ENCODE peak calls at places on chromosomes 12 and 14, in five cellular contexts. One of them, this sample, is unnamed.
A peak's percentile ranks its signal among the peaks of the same experiment; 100 is the strongest.

GRCh38 chr12:120282229-120282628 is 9.5 kb downstream of the RNU4-2 start:
- DNase-seq in PC-3: no peak
- DNase-seq in astrocyte: no peak
- DNase-seq in left ventricle myocardium inferior: no peak
- DNase-seq in AG04450: no peak
- DNase-seq in this sample: no peak

GRCh38 chr12:13124661-13125505 is 21.4 kb upstream of the GSG1 start:
- DNase-seq in left ventricle myocardium inferior: no peak
- DNase-seq in astrocyte: peak; percentile 55
- DNase-seq in PC-3: peak; percentile 50
- DNase-seq in AG04450: peak; percentile 21
- DNase-seq in this sample: peak; percentile 31

GRCh38 chr12:104219361-104219892 is 3.8 kb downstream of the TXNRD1 start:
- DNase-seq in PC-3: peak; percentile 97
- DNase-seq in left ventricle myocardium inferior: no peak
- DNase-seq in AG04450: peak; percentile 92
- DNase-seq in astrocyte: peak; percentile 97
- DNase-seq in this sample: peak; percentile 92

GRCh38 chr14:21256539-21257394 is 12.5 kb downstream of the HNRNPC start:
- DNase-seq in astrocyte: no peak
- DNase-seq in left ventricle myocardium inferior: no peak
- DNase-seq in PC-3: no peak
- DNase-seq in AG04450: no peak
- DNase-seq in this sample: no peak

GRCh38 chr12:124809878-124810277 is 53.8 kb downstream of the SCARB1 start:
- DNase-seq in AG04450: no peak
- DNase-seq in astrocyte: peak; percentile 39
- DNase-seq in left ventricle myocardium inferior: no peak
- DNase-seq in PC-3: peak; percentile 21
- DNase-seq in this sample: no peak

GRCh38 chr12:27434673-27435565 is 11.6 kb upstream of the SMCO2 start:
- DNase-seq in AG04450: no peak
- DNase-seq in left ventricle myocardium inferior: no peak
- DNase-seq in astrocyte: no peak
- DNase-seq in PC-3: peak; percentile 33
- DNase-seq in this sample: no peak

GRCh38 chr12:59036973-59037807 is 116.9 kb upstream of the LRIG3 start:
- DNase-seq in left ventricle myocardium inferior: no peak
- DNase-seq in astrocyte: peak; percentile 91
- DNase-seq in PC-3: no peak
- DNase-seq in AG04450: no peak
- DNase-seq in this sample: peak; percentile 63

GRCh38 chr14:23052182-23052623 is 5.1 kb downstream of the CDH24 start:
- DNase-seq in left ventricle myocardium inferior: no peak
- DNase-seq in AG04450: no peak
- DNase-seq in PC-3: no peak
- DNase-seq in astrocyte: no peak
- DNase-seq in this sample: no peak

GRCh38 chr14:64702493-64703392 is 1.5 kb upstream of the PLEKHG3 start:
- DNase-seq in astrocyte: no peak
- DNase-seq in left ventricle myocardium inferior: no peak
- DNase-seq in PC-3: peak; percentile 79
- DNase-seq in AG04450: no peak
- DNase-seq in this sample: no peak

GRCh38 chr14:98069712-98070133 is 1202.3 kb downstream of the BCL11B start:
- DNase-seq in left ventricle myocardium inferior: no peak
- DNase-seq in PC-3: peak; percentile 69
- DNase-seq in AG04450: no peak
- DNase-seq in astrocyte: peak; percentile 91
- DNase-seq in this sample: peak; percentile 90

GRCh38 chr12:13595536-13596450 is 385.6 kb downstream of the GRIN2B start:
- DNase-seq in left ventricle myocardium inferior: no peak
- DNase-seq in astrocyte: no peak
- DNase-seq in AG04450: no peak
- DNase-seq in PC-3: no peak
- DNase-seq in this sample: no peak

GRCh38 chr14:73944432-73945158 is 5.3 kb downstream of the FAM161B start:
- DNase-seq in astrocyte: no peak
- DNase-seq in PC-3: no peak
- DNase-seq in left ventricle myocardium inferior: no peak
- DNase-seq in AG04450: no peak
- DNase-seq in this sample: no peak

GRCh38 chr14:100884456-100884855 is 19.1 kb downstream of the RTL1 start:
- DNase-seq in PC-3: no peak
- DNase-seq in left ventricle myocardium inferior: peak; percentile 5
- DNase-seq in AG04450: no peak
- DNase-seq in astrocyte: no peak
- DNase-seq in this sample: no peak

GRCh38 chr14:104999361-104999760 is 13.8 kb downstream of the CLBA1 start:
- DNase-seq in PC-3: no peak
- DNase-seq in left ventricle myocardium inferior: no peak
- DNase-seq in AG04450: no peak
- DNase-seq in astrocyte: no peak
- DNase-seq in this sample: no peak

GRCh38 chr12:52060498-52061177 is 9.1 kb upstream of the ATG101 start:
- DNase-seq in PC-3: no peak
- DNase-seq in AG04450: no peak
- DNase-seq in left ventricle myocardium inferior: no peak
- DNase-seq in astrocyte: peak; percentile 40
- DNase-seq in this sample: no peak

GRCh38 chr14:67943947-67944346 is 124.4 kb downstream of the RAD51B start:
- DNase-seq in PC-3: peak; percentile 93
- DNase-seq in AG04450: peak; percentile 65
- DNase-seq in left ventricle myocardium inferior: peak; percentile 18
- DNase-seq in astrocyte: peak; percentile 82
- DNase-seq in this sample: peak; percentile 67

GRCh38 chr14:74546416-74546815 is 52.9 kb downstream of the ISCA2 start:
- DNase-seq in AG04450: no peak
- DNase-seq in astrocyte: no peak
- DNase-seq in PC-3: no peak
- DNase-seq in left ventricle myocardium inferior: no peak
- DNase-seq in this sample: no peak

GRCh38 chr12:105676694-105677093 is 346.2 kb downstream of the C12orf75 start:
- DNase-seq in left ventricle myocardium inferior: peak; percentile 20
- DNase-seq in AG04450: no peak
- DNase-seq in PC-3: no peak
- DNase-seq in astrocyte: no peak
- DNase-seq in this sample: no peak

GRCh38 chr14:105069887-105070759 is 4.9 kb upstream of the GPR132 start:
- DNase-seq in AG04450: no peak
- DNase-seq in left ventricle myocardium inferior: peak; percentile 45
- DNase-seq in PC-3: no peak
- DNase-seq in astrocyte: no peak
- DNase-seq in this sample: no peak

GRCh38 chr14:58129208-58129607 is 22.8 kb downstream of the ARMH4 start:
- DNase-seq in left ventricle myocardium inferior: no peak
- DNase-seq in astrocyte: no peak
- DNase-seq in PC-3: peak; percentile 46
- DNase-seq in AG04450: no peak
- DNase-seq in this sample: no peak
- TF ChIP-seq CTCF in left ventricle myocardium inferior: no peak
- TF ChIP-seq CTCF in astrocyte: no peak
- TF ChIP-seq CTCF in PC-3: peak; percentile 81
- TF ChIP-seq CTCF in AG04450: no peak
- TF ChIP-seq CTCF in this sample: peak; percentile 32

GRCh38 chr14:61765225-61765943 is 3.2 kb downstream of the SNAPC1 start:
- DNase-seq in left ventricle myocardium inferior: no peak
- DNase-seq in astrocyte: peak; percentile 27
- DNase-seq in AG04450: no peak
- DNase-seq in PC-3: peak; percentile 88
- DNase-seq in this sample: no peak
- H3K4me3 ChIP-seq in left ventricle myocardium inferior: peak overlapping the region; percentile 77
- H3K4me3 ChIP-seq in astrocyte: no peak overlapping the region
- H3K4me3 ChIP-seq in AG04450: peak overlapping the region; percentile 25
- H3K4me3 ChIP-seq in PC-3: peak overlapping the region; percentile 96
- H3K4me3 ChIP-seq in this sample: peak overlapping the region; percentile 40

DNA sequence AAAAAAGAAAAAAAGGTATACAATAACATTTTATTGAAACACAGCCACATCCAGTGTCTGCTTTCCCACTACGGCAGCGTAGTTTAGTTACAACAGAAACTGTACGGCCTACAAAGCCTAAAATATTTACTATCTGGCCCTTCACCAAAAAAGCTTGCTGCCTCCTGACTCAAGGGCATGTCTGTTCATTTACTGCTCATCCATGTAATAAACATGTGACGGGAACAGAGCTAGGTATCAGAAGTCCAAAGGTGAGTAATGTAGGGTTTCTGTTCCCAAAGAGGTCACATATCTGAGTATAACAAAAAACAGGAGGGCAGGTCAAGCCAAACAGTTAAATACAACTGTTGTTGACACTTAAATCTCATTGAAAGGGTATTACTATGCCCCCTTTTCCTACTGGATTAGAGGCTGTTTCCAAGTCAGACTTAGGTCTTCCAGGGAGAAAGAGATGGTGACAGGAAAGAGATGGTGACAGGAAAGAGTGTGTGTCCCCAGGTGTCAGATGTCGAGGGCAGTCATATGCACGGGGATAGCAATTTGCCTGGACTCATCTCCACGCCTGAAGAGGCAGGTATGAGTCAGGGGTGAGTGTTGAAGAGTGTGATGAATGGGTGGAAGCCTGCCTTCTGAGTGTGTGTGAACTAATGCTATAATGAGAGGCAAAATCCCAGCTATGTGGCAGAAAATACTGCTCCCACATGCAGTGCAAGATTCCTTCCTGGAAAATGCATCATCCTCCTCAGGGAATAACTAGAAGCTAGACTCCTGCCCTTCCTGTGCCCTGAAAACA is 77.7 kb downstream of the MAP3K9 start:
- DNase-seq in PC-3: peak; percentile 20
- DNase-seq in AG04450: no peak
- DNase-seq in astrocyte: no peak
- DNase-seq in left ventricle myocardium inferior: no peak
- DNase-seq in this sample: peak; percentile 69
- TF ChIP-seq CTCF in PC-3: no peak
- TF ChIP-seq CTCF in AG04450: no peak
- TF ChIP-seq CTCF in astrocyte: no peak
- TF ChIP-seq CTCF in left ventricle myocardium inferior: no peak
- TF ChIP-seq CTCF in this sample: no peak

GRCh38 chr12:121397521-121397920 is 2.4 kb upstream of the RNF34 start:
- DNase-seq in left ventricle myocardium inferior: no peak
- DNase-seq in PC-3: no peak
- DNase-seq in AG04450: no peak
- DNase-seq in astrocyte: no peak
- DNase-seq in this sample: no peak

GRCh38 chr12:121388421-121388981 is 11.4 kb upstream of the RNF34 start:
- DNase-seq in left ventricle myocardium inferior: no peak
- DNase-seq in PC-3: peak; percentile 79
- DNase-seq in astrocyte: peak; percentile 77
- DNase-seq in AG04450: peak; percentile 76
- DNase-seq in this sample: no peak

GRCh38 chr12:121390856-121391255 is 9.1 kb upstream of the RNF34 start:
- DNase-seq in astrocyte: no peak
- DNase-seq in left ventricle myocardium inferior: no peak
- DNase-seq in AG04450: no peak
- DNase-seq in PC-3: peak; percentile 51
- DNase-seq in this sample: no peak

GRCh38 chr12:121392325-121392716 is 7.6 kb upstream of the RNF34 start:
- DNase-seq in left ventricle myocardium inferior: no peak
- DNase-seq in astrocyte: no peak
- DNase-seq in PC-3: no peak
- DNase-seq in AG04450: no peak
- DNase-seq in this sample: no peak

DNA sequence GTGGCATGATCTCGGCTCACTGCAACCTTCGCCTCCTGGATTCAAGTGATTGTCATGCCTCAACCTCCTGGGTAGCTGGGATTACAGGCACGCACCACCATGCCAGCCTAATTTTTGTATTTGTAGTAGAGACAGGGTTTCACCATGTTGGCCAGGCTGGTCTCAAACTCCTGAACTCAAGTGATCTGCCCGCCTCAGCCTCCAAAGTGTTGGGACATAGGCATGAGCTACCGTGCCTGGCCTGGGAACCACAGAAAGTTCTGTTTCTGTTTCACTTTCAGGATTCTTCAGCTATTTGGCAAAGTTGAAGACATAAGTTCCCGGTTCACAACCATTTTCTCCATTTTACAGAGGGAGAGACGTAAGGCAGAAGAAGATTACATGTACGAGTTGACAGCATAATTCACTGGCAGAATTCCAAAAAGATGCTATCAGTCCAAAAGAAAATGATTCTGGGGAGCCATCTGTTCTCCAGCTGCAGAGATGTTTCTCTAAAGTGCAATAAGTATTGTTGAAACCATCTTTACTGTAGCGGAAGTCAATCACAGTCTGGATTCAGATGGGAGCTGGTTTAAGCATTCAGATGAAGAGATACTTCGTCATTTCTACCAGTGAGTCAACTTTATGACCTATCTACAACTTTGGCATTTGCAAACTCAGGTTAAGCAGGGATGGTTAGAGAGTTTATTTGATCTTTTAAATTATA is 8.1 kb upstream of the RNF34 start:
- DNase-seq in PC-3: no peak
- DNase-seq in astrocyte: peak; percentile 2
- DNase-seq in AG04450: peak; percentile 49
- DNase-seq in left ventricle myocardium inferior: no peak
- DNase-seq in this sample: no peak
- H3K4me3 ChIP-seq in PC-3: no peak overlapping the region
- H3K4me3 ChIP-seq in astrocyte: no peak overlapping the region
- H3K4me3 ChIP-seq in AG04450: peak overlapping the region; percentile 1
- H3K4me3 ChIP-seq in left ventricle myocardium inferior: peak overlapping the region; percentile 39
- H3K4me3 ChIP-seq in this sample: no peak overlapping the region